ENCODE peak calls at places on chromosomes 6 and 20, in five cellular contexts. G is neural crest cell, L is choroid plexus epithelial cell, M is fibroblast of lung, A is uterus. K is an unnamed sample.

GRCh38 chr6:113909224-113909856 is 52.2 kb downstream of the MARCKS start:
- DNase-seq in G (peak; percentile 35), L (peak; percentile 80), M (peak; percentile 76), A (no peak), K (no peak)

GRCh38 chr20:57662313-57663240 is 42.4 kb upstream of the ZBP1 start:
- DNase-seq in G (no peak), L (no peak), M (no peak), A (peak; percentile 15), K (peak; percentile 9)

GRCh38 chr6:26327450-26328264 is 37.3 kb upstream of the BTN3A2 start:
- DNase-seq in G (peak; percentile 67), L (peak; percentile 78), M (peak; percentile 83), A (no peak), K (peak; percentile 66)

GRCh38 chr6:28080631-28081485 is 490 bp downstream of the ZNF165 start:
- DNase-seq in G (peak; percentile 91), L (peak; percentile 99), M (peak; percentile 99), A (peak; percentile 95), K (peak; percentile 92)

GRCh38 chr20:21609221-21609620 is 95.4 kb upstream of the NKX2-2 start:
- DNase-seq in G (no peak), L (no peak), M (no peak), A (no peak), K (no peak)

GRCh38 chr6:53547166-53547814 is 2.4 kb upstream of the GCLC start:
- DNase-seq in G (no peak), L (no peak), M (no peak), A (no peak), K (no peak)

GRCh38 chr6:52361945-52362442 is at the start of gene PAQR8:
- DNase-seq in G (peak; percentile 60), L (peak; percentile 59), M (no peak), A (peak; percentile 63), K (peak; percentile 43)

GRCh38 chr6:126475449-126475848 is 135.5 kb downstream of the CENPW start:
- DNase-seq in G (no peak), L (no peak), M (peak; percentile 35), A (no peak), K (no peak)

GRCh38 chr6:158149641-158150040 is 18.4 kb downstream of the SERAC1 start:
- DNase-seq in G (no peak), L (peak; percentile 70), M (peak; percentile 79), A (no peak), K (no peak)

GRCh38 chr20:14193443-14193842 is 144.0 kb downstream of the FLRT3 start:
- DNase-seq in G (no peak), L (no peak), M (no peak), A (no peak), K (no peak)

GRCh38 chr20:14189794-14190402 is 147.5 kb downstream of the FLRT3 start:
- DNase-seq in G (no peak), L (peak; percentile 79), M (peak; percentile 69), A (no peak), K (no peak)

GRCh38 chr20:14191559-14191958 is 145.9 kb downstream of the FLRT3 start:
- DNase-seq in G (no peak), L (no peak), M (no peak), A (no peak), K (no peak)

GRCh38 chr20:14197097-14197496 is 140.3 kb downstream of the FLRT3 start:
- DNase-seq in G (no peak), L (peak; percentile 65), M (no peak), A (no peak), K (no peak)

DNA sequence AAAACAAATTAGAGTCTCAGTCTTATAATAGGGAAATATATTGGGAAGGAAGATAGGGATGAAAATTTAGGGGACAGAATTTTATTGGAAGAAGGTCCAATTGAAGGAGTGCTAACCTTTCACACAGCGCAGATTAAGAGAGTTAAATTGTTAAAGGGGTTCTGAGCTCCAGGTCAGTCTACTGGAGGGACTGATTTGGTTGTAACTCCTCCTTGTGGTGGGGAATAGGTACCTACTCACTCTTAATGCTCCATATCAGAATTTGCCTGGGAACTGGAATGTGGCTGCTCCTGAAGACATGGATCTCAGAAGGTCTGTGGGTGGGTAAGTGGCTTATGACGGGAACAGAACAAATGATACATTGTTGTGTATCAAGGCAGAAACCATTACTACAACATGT is 143.5 kb downstream of the FLRT3 start:
- DNase-seq in G (no peak), L (peak; percentile 21), M (no peak), A (no peak), K (no peak)
- TF ChIP-seq CTCF in G (peak; percentile 25), L (peak; percentile 40), M (peak; percentile 21), A (no peak), K (no peak)

GRCh38 chr6:18465410-18466154 is 78.4 kb downstream of the RNF144B start:
- DNase-seq in G (no peak), L (no peak), M (no peak), A (no peak), K (no peak)

GRCh38 chr6:18464176-18464575 is 77.0 kb downstream of the RNF144B start:
- DNase-seq in G (no peak), L (no peak), M (no peak), A (no peak), K (no peak)

GRCh38 chr6:18468162-18468843 is 81.2 kb downstream of the RNF144B start:
- DNase-seq in G (no peak), L (no peak), M (no peak), A (no peak), K (no peak)

GRCh38 chr6:18467741-18468140 is 80.6 kb downstream of the RNF144B start:
- DNase-seq in G (no peak), L (no peak), M (no peak), A (no peak), K (no peak)

DNA sequence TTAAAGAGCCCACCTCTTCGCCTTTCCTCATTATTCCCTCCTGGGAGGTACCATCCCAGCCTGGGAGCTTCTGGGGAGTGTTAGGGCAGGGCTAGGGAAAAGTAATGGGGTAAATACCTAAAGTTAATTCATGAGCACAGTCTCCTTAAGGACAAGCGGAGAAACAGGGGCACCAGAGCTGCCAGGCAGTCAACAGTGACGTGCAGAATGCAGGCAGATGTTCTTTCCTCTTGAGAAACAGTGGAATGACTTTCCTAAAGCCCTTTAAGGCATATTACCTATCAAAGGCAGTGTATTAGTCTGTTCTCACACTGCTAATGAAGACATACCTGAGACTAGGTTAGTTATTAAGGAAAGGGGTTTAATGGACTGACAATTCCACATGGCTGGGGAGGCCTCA is 76.3 kb downstream of the RNF144B start:
- DNase-seq in G (no peak), L (no peak), M (no peak), A (no peak), K (no peak)
- TF ChIP-seq CTCF in G (no peak), L (no peak), M (no peak), A (no peak), K (no peak)

DNA sequence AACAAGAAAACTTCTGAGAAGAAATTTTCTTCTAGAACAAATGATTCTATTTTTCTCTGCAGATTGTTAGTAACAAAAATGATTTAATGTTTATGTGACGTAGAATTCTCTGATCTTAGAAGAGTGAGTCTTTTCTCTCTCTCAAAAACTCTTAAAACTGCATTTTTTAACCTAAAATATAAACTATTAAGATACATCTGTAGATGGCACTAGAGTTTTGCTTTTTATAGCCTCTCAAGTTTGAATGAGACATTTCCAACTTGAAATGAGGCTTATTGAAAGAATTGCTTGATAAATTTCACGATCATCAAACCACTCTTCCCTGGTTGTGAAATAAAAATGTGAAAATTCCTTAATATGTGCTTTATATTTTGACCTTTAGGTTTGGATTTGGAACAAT is 53.8 kb downstream of the PHF3 start:
- DNase-seq in G (no peak), L (peak; percentile 11), M (no peak), A (no peak), K (no peak)
- TF ChIP-seq CTCF in G (no peak), L (peak; percentile 16), M (no peak), A (no peak), K (no peak)

GRCh38 chr6:72704979-72705378 is 83.1 kb downstream of the KCNQ5 start:
- DNase-seq in G (no peak), L (peak; percentile 1), M (no peak), A (no peak), K (no peak)
- TF ChIP-seq CTCF in G (no peak), L (no peak), M (peak; percentile 10), A (no peak), K (no peak)

GRCh38 chr6:128516514-128516898 is 3.9 kb downstream of the PTPRK start:
- DNase-seq in G (no peak), L (peak; percentile 58), M (peak; percentile 44), A (no peak), K (no peak)
- TF ChIP-seq CTCF in G (peak; percentile 54), L (peak; percentile 37), M (peak; percentile 25), A (no peak), K (peak; percentile 24)

GRCh38 chr20:13492001-13492480 is 146.7 kb downstream of the TASP1 start:
- DNase-seq in G (peak; percentile 32), L (peak; percentile 84), M (peak; percentile 82), A (peak; percentile 23), K (no peak)
- TF ChIP-seq CTCF in G (no peak), L (peak; percentile 24), M (no peak), A (no peak), K (no peak)

GRCh38 chr6:118288355-118289124 is 259.6 kb upstream of the PLN start:
- DNase-seq in G (no peak), L (peak; percentile 27), M (peak; percentile 58), A (no peak), K (no peak)
- TF ChIP-seq CTCF in G (no peak), L (no peak), M (peak; percentile 32), A (no peak), K (no peak)

GRCh38 chr6:140669321-140669720 is 1294.9 kb upstream of the CITED2 start:
- DNase-seq in G (no peak), L (peak; percentile 71), M (peak; percentile 14), A (no peak), K (no peak)

GRCh38 chr6:140670013-140670412 is 1295.6 kb upstream of the CITED2 start:
- DNase-seq in G (no peak), L (peak; percentile 52), M (peak; percentile 74), A (no peak), K (no peak)

DNA sequence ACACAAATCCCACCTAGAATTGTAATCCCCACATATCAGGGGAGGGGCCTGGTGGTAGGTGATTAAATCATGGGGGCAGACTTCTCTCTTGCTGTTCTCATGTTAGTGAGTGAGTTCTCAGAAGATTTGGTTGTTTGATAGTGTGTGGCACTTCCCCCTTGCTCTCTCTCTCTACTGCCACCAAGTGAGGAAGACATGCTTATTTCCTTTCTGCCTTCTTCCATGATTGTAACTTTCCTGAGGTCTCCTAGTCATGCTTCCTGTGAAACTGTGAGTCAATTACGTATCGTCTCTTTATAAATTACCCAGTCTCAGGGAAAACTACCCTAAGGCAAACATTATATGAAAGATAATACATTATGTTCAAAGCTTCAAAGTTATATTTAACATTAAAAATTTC is 1297.5 kb upstream of the CITED2 start:
- DNase-seq in G (no peak), L (peak; percentile 11), M (no peak), A (no peak), K (no peak)
- TF ChIP-seq CTCF in G (peak; percentile 33), L (peak; percentile 20), M (no peak), A (no peak), K (no peak)